ENCODE peak calls at places on chromosomes 16 and 17, in eight cellular contexts. Z is fibroblast of mammary gland, O is IMR-90, B is cardiac fibroblast, S is MM.1S, U is brain microvascular endothelial cell, X is ovary, I is fibroblast of pulmonary artery. K is an unnamed sample.

GRCh38 chr17:78689029-78689428 is 93.0 kb downstream of the CYTH1 start:
- DNase-seq in Z (no peak), U (no peak), S (no peak), O (no peak), B (no peak), X (no peak), I (no peak), K (no peak)

GRCh38 chr17:77141846-77142449 is 1.2 kb downstream of the SEC14L1 start:
- DNase-seq in Z (no peak), U (no peak), X (peak; percentile 13), B (no peak), I (no peak), O (no peak), S (no peak), K (no peak)

GRCh38 chr16:11127610-11128195 is 128.3 kb downstream of the SOCS1 start:
- DNase-seq in S (no peak), B (no peak), Z (no peak), U (no peak), O (no peak), X (peak; percentile 4), I (no peak), K (no peak)

GRCh38 chr17:73760186-73760758 is 116.0 kb upstream of the SDK2 start:
- DNase-seq in Z (no peak), S (no peak), O (no peak), I (no peak), U (no peak), B (no peak), X (no peak), K (no peak)

GRCh38 chr17:35590249-35590824 is 3.2 kb downstream of the AP2B1 start:
- DNase-seq in Z (no peak), O (no peak), X (no peak), U (no peak), S (no peak), I (no peak), B (no peak), K (no peak)

GRCh38 chr16:66058181-66058580 is 308.3 kb upstream of the CDH5 start:
- DNase-seq in Z (peak; percentile 64), X (no peak), U (no peak), O (peak; percentile 78), S (no peak), B (peak; percentile 38), I (no peak), K (peak; percentile 66)

GRCh38 chr17:67707442-67707841 is 10.3 kb upstream of the NOL11 start:
- DNase-seq in O (no peak), U (no peak), I (no peak), S (no peak), X (no peak), Z (no peak), B (no peak), K (no peak)

GRCh38 chr17:57832299-57832698 is 17.5 kb downstream of the MRPS23 start:
- DNase-seq in U (no peak), I (no peak), B (no peak), X (no peak), S (no peak), O (no peak), Z (no peak), K (no peak)

GRCh38 chr16:50263940-50264929 is 2.1 kb upstream of the ADCY7 start:
- DNase-seq in S (no peak), X (no peak), B (peak; percentile 41), O (peak; percentile 65), I (peak; percentile 46), Z (peak; percentile 73), U (no peak), K (peak; percentile 47)

GRCh38 chr17:2087597-2088211 is 32.8 kb downstream of the HIC1 start:
- DNase-seq in Z (peak; percentile 64), X (no peak), U (peak; percentile 47), B (peak; percentile 57), S (peak; percentile 38), O (peak; percentile 12), I (peak; percentile 40), K (no peak)

GRCh38 chr16:68290455-68290854 is 20.3 kb downstream of the SLC7A6OS start:
- DNase-seq in I (no peak), O (no peak), U (no peak), S (no peak), B (no peak), X (no peak), Z (no peak), K (no peak)

GRCh38 chr16:68291227-68291626 is 19.5 kb downstream of the SLC7A6OS start:
- DNase-seq in Z (peak; percentile 56), O (no peak), X (no peak), U (no peak), S (no peak), I (no peak), B (no peak), K (no peak)

GRCh38 chr16:68289621-68290329 is 21.0 kb downstream of the SLC7A6OS start:
- DNase-seq in I (peak; percentile 60), B (peak; percentile 48), Z (no peak), O (no peak), S (no peak), X (no peak), U (no peak), K (no peak)

GRCh38 chr16:68289202-68289601 is 21.5 kb downstream of the SLC7A6OS start:
- DNase-seq in X (no peak), I (no peak), U (no peak), O (no peak), B (no peak), Z (no peak), S (no peak), K (no peak)

DNA sequence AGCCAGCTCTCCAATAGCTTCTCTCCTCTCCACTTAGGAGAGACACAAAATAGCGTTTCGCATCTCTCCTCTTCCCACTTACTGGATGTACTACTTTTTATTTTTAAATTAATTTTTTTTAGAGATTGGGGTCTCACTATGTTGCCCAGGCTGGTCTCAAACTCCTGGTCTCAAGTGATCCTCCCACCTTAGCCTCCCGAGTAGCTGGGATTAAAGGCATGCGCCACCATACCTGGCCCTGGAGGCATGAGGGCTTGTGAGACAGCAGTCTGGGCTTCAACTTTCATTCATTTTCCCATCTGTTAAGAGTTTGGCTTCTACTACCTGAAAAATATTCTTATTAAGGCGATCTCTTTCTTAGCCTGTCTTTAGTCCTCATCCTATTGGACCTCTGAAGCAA is 18.3 kb downstream of the SLC7A6OS start:
- DNase-seq in U (no peak), I (no peak), X (no peak), O (no peak), S (no peak), Z (no peak), B (no peak), K (no peak)
- TF ChIP-seq CTCF in U (no peak), I (no peak), X (no peak), O (no peak), S (no peak), Z (no peak), B (no peak), K (no peak)

DNA sequence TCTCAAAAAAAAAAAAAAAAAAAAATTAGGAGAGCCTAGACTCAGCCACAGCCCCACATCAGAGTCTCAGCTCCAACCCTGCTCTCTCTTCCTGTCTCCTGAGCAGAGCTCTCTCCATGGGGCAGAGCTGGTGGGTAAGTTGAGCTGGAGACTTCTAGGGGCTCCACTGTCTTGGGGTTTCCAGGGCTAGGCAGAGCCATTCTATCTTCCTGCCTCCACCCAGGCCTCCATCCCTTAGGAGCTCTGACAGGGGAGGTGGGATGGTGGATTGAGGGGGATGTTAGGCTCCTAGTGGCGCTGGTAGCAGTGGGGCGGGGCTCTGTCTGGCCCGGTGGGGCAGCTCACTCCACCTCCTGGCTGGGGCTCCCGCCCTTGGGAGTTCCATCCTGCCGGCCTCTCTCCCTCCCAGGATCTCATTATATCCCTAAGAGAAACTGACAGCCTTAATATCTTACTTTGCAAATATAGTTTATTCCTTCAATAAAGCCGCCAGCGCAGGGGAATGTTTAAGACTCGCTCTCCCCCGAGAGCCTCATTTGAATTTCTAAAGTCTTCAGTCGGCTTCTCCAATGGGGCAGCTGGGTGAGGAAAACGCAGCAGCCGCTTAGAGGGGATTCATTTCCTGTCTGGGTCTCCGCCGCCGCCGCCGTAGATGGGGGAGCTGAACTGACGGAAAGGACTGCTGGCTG is 19.2 kb upstream of the C1QL1 start:
- DNase-seq in B (no peak), I (no peak), S (no peak), Z (no peak), O (no peak), U (no peak), X (no peak), K (no peak)
- H3K4me3 ChIP-seq in B (no peak overlapping the region), I (no peak overlapping the region), S (no peak overlapping the region), Z (no peak overlapping the region), O (no peak overlapping the region), U (peak overlapping the region; percentile 22), X (no peak overlapping the region), K (no peak overlapping the region)

GRCh38 chr17:9110501-9110900 is 89.2 kb downstream of the NTN1 start:
- DNase-seq in B (no peak), S (no peak), U (no peak), O (no peak), Z (no peak), I (no peak), X (no peak), K (no peak)

GRCh38 chr17:9116311-9116820 is 95.1 kb downstream of the NTN1 start:
- DNase-seq in I (no peak), U (no peak), O (no peak), B (no peak), S (no peak), X (no peak), Z (no peak), K (no peak)

GRCh38 chr17:9116861-9117568 is 95.7 kb downstream of the NTN1 start:
- DNase-seq in Z (no peak), I (no peak), S (no peak), O (no peak), U (no peak), X (no peak), B (no peak), K (no peak)

GRCh38 chr17:9120471-9120870 is 99.2 kb downstream of the NTN1 start:
- DNase-seq in U (no peak), I (no peak), X (no peak), O (no peak), Z (no peak), S (no peak), B (no peak), K (no peak)

GRCh38 chr17:9115446-9116265 is 94.3 kb downstream of the NTN1 start:
- DNase-seq in X (no peak), Z (peak; percentile 76), B (peak; percentile 33), O (peak; percentile 6), S (no peak), U (peak; percentile 36), I (peak; percentile 41), K (peak; percentile 43)
- TF ChIP-seq CTCF in X (no peak), Z (peak; percentile 57), B (peak; percentile 33), O (no peak), S (no peak), U (peak; percentile 49), I (peak; percentile 20), K (peak; percentile 24)

DNA sequence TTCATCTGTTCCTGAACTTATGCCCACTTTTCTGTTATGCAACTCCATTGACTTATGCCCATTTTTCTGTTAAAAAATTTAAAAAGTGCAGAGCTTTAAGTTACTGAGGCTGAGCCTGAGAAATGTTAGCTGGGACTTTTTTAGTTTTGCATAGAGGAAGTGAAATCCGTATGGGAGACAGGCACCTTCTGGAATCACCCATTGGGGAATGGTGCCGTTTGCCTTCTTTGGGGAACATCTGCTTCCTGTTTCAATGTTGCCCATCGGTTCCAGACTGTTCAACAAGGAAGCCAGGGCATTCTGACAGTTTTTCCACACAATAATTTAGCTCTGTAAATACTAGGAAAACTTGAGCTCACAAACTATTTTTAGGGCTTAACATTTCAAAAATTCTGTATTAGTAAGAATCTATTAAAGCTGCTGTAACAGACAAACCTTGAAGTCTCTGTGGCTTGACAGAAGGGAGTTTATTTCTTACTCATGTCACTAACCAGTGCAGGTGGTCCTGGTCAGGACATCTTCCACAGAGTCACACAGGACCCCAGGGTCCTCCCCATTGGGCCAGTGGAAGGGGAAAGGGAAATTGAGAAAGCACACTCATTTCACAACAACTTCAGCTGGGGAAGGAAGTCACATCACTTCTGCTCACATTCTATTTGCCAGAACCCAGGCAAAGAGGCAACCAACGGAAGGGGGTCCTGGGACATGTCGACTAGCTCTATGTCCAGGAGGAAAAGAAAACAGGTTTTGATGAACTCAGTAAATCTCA is 17.2 kb downstream of the PRKCB start:
- DNase-seq in U (no peak), B (no peak), Z (no peak), S (no peak), X (no peak), O (no peak), I (no peak), K (no peak)
- H3K4me3 ChIP-seq in U (no peak overlapping the region), B (no peak overlapping the region), Z (no peak overlapping the region), S (no peak overlapping the region), X (no peak overlapping the region), O (no peak overlapping the region), I (no peak overlapping the region), K (no peak overlapping the region)